ENCODE peak calls at places on chromosomes 3 and 15, in nine cellular contexts. P is PC-9; Q is GM23248; R is renal cortical epithelial cell; T is activated effector memory CD4-positive, alpha-beta T cell treated with Interleukin-2 at 50 U/mL for 16 hours; F is stimulated activated CD4-positive, alpha-beta T cell treated with anti-CD3 and anti-CD28 coated beads, Interleukin-12 subunit alpha, Interleukin-12 subunit beta, amount 100 ng/mL, for 24 hours; I is Kasumi-1; B is WTC11; O is hippocampal formation. L is an unnamed sample.
A peak's percentile ranks its signal among the peaks of the same experiment; 100 is the strongest.

GRCh38 chr15:73804421-73804820 is 51.3 kb upstream of the INSYN1 start:
- DNase-seq in P (no peak), Q (no peak), R (no peak), T (no peak), F (no peak), I (no peak), B (no peak), O (no peak), L (no peak)

GRCh38 chr3:136261826-136262225 is 11.7 kb downstream of the PCCB start:
- DNase-seq in P (no peak), Q (no peak), R (no peak), T (no peak), F (no peak), I (no peak), B (no peak), O (no peak), L (no peak)

GRCh38 chr3:129003578-129004112 is 2.5 kb downstream of the EFCC1 start:
- DNase-seq in P (peak; percentile 79), Q (no peak), R (no peak), T (peak; percentile 40), F (no peak), I (no peak), B (peak; percentile 54), O (no peak), L (no peak)

GRCh38 chr3:195176776-195177175 is 94.2 kb downstream of the XXYLT1 start:
- DNase-seq in P (no peak), Q (no peak), R (no peak), T (no peak), F (no peak), I (no peak), B (no peak), O (no peak), L (no peak)

GRCh38 chr3:66582721-66583141 is 81.9 kb upstream of the LRIG1 start:
- DNase-seq in P (no peak), Q (peak; percentile 52), R (peak; percentile 25), T (peak; percentile 37), F (peak; percentile 2), I (peak; percentile 54), B (no peak), O (no peak), L (peak; percentile 97)

GRCh38 chr3:145015243-145015642 is 1043.6 kb downstream of the DIPK2A start:
- DNase-seq in P (no peak), Q (peak; percentile 11), R (peak; percentile 18), T (no peak), F (no peak), I (peak; percentile 74), B (no peak), O (no peak), L (peak; percentile 96)

GRCh38 chr3:47645551-47645950 is 66.9 kb upstream of the CSPG5 start:
- DNase-seq in P (no peak), Q (peak; percentile 27), R (no peak), T (no peak), F (no peak), I (no peak), B (no peak), O (no peak), L (no peak)

GRCh38 chr3:8712045-8712870 is 21.3 kb upstream of the CAV3 start:
- DNase-seq in P (no peak), Q (peak; percentile 83), R (peak; percentile 90), T (no peak), F (no peak), I (no peak), B (no peak), O (no peak), L (peak; percentile 86)

GRCh38 chr3:27666277-27666676 is 55.8 kb downstream of the EOMES start:
- DNase-seq in P (no peak), Q (no peak), R (peak; percentile 42), T (no peak), F (no peak), I (peak; percentile 60), B (no peak), O (no peak), L (peak; percentile 66)

GRCh38 chr3:193897791-193898190 is 238.2 kb upstream of the HES1 start:
- DNase-seq in P (no peak), Q (no peak), R (no peak), T (no peak), F (no peak), I (no peak), B (no peak), O (no peak), L (no peak)